ENCODE peak calls at places on chromosome 3, in four cellular contexts. G, N, H and V are unnamed samples.

GRCh38 chr3:100073555-100074307 is 40.6 kb downstream of the FILIP1L start:
- DNase-seq in H (no peak), N (peak), G (peak), V (no peak)

GRCh38 chr3:190252080-190252479 is 70.2 kb downstream of the CLDN1 start:
- DNase-seq in G (peak), N (no peak), H (no peak), V (no peak)

GRCh38 chr3:131636266-131636775 is 133.6 kb upstream of the MRPL3 start:
- DNase-seq in H (no peak), G (no peak), N (no peak), V (no peak)

GRCh38 chr3:179673522-179673921 is 20.7 kb downstream of the USP13 start:
- DNase-seq in H (no peak), G (no peak), N (peak), V (peak)

GRCh38 chr3:120498947-120499346 is 48.2 kb upstream of the FSTL1 start:
- DNase-seq in N (no peak), G (peak), H (no peak), V (peak)

GRCh38 chr3:39193391-39193790 is 996 bp upstream of the XIRP1 start:
- DNase-seq in N (no peak), G (no peak), H (no peak), V (no peak)

GRCh38 chr3:81291586-81291985 is 469.9 kb downstream of the GBE1 start:
- DNase-seq in G (no peak), N (no peak), H (no peak), V (no peak)

GRCh38 chr3:155805802-155806618 is at the start of gene C3orf33:
- DNase-seq in H (peak), G (peak), N (peak), V (no peak)

GRCh38 chr3:53821631-53822068 is 24.6 kb downstream of the CHDH start:
- DNase-seq in H (no peak), N (no peak), G (no peak), V (no peak)

GRCh38 chr3:15942462-15942861 is 144.7 kb upstream of the ANKRD28 start:
- DNase-seq in H (no peak), N (no peak), G (no peak), V (no peak)

GRCh38 chr3:154122912-154123559 is 1.8 kb downstream of the ARHGEF26 start:
- DNase-seq in N (no peak), H (no peak), G (peak), V (no peak)

GRCh38 chr3:150765949-150766720 is 3.2 kb upstream of the SIAH2 start:
- DNase-seq in H (no peak), N (no peak), G (no peak), V (no peak)

GRCh38 chr3:132592211-132592610 is 4.9 kb upstream of the ACKR4 start:
- DNase-seq in H (no peak), G (no peak), N (no peak), V (no peak)

GRCh38 chr3:156143136-156143535 is 22.8 kb downstream of the KCNAB1 start:
- DNase-seq in H (no peak), G (no peak), N (no peak), V (no peak)

GRCh38 chr3:126963261-126964190 is 19.4 kb upstream of the PLXNA1 start:
- DNase-seq in N (no peak), G (no peak), H (no peak), V (no peak)

GRCh38 chr3:119639494-119640350 is 20.7 kb downstream of the POPDC2 start:
- DNase-seq in G (no peak), N (no peak), H (no peak), V (no peak)

GRCh38 chr3:197419696-197420095 is 121.3 kb upstream of the DLG1 start:
- DNase-seq in H (no peak), N (no peak), G (no peak), V (no peak)

GRCh38 chr3:27985369-27986035 is 255.9 kb upstream of the CMC1 start:
- DNase-seq in G (no peak), H (no peak), N (no peak), V (no peak)

GRCh38 chr3:123582315-123582714 is 2.5 kb downstream of the HACD2 start:
- DNase-seq in N (peak), H (no peak), G (no peak), V (no peak)

GRCh38 chr3:97940034-97940433 is 32.2 kb downstream of the RIOX2 start:
- DNase-seq in G (no peak), N (no peak), H (no peak), V (no peak)

GRCh38 chr3:140501054-140501769 is 176.7 kb upstream of the TRIM42 start:
- DNase-seq in G (no peak), N (no peak), H (no peak), V (peak)

GRCh38 chr3:170356596-170357175 is 829 bp upstream of the SKIL start:
- DNase-seq in G (peak), H (peak), N (peak), V (peak)

GRCh38 chr3:143775401-143775970 is 72.8 kb downstream of the SLC9A9 start:
- DNase-seq in N (no peak), H (peak), G (no peak), V (no peak)

GRCh38 chr3:12005951-12006625 is 1.9 kb downstream of the SYN2 start:
- DNase-seq in H (no peak), N (no peak), G (no peak), V (no peak)

GRCh38 chr3:98592345-98592935 is 971 bp downstream of the CPOX start:
- DNase-seq in N (no peak), G (no peak), H (no peak), V (no peak)

GRCh38 chr3:50194903-50195500 is 3.6 kb downstream of the GNAT1 start:
- DNase-seq in H (no peak), N (no peak), G (no peak), V (no peak)

GRCh38 chr3:2937055-2937454 is 173.1 kb downstream of the IL5RA start:
- DNase-seq in N (no peak), H (no peak), G (no peak), V (no peak)

GRCh38 chr3:40546811-40547210 is 22.1 kb downstream of the ZNF621 start:
- DNase-seq in H (no peak), N (no peak), G (no peak), V (no peak)

GRCh38 chr3:124514681-124515080 is 215.6 kb upstream of the UMPS start:
- DNase-seq in H (no peak), N (no peak), G (no peak), V (no peak)

DNA sequence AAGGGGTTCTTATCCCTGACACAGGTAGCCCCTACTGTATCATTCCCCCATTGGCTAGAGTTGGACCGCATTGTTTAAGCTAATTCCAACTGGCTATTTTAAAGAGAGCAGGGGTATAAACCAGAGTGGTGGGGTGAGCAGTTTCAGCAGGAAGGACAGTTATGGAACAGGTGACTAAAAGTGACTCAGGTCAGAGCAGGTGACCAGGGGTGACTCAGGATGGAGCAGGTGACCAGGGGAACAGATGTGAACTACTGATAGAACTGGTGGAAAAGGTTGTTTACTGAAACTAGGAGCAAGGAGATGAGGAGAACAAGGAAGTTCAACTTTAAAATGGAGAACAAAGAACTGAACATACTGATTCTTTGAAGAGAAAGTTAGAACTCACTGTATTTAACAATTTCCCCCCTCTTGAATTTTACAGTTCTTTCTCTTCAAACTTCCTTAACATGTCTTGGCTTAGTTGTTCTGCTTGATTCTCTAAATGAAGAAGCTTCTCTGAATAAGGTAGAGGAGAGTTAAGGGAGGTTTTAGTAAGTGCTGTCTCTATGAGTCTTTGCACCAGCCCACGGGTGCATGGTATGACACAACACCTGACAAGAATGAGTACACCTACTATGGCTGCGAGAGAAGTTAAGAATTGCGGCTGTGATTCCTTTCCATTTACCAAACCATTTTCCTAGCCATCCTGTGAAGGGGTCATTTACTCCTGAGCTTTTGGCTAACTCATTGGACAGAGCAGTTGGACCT is 83.4 kb upstream of the WNT7A start:
- DNase-seq in H (no peak), N (no peak), G (no peak), V (no peak)
- TF ChIP-seq EP300 in H (no peak), N (no peak), G (no peak), V (no peak)

GRCh38 chr3:32571192-32571485 is 481 bp upstream of the DYNC1LI1 start:
- DNase-seq in N (no peak), G (no peak), H (no peak), V (no peak)
- TF ChIP-seq EP300 in N (no peak), G (no peak), H (no peak), V (no peak)

DNA sequence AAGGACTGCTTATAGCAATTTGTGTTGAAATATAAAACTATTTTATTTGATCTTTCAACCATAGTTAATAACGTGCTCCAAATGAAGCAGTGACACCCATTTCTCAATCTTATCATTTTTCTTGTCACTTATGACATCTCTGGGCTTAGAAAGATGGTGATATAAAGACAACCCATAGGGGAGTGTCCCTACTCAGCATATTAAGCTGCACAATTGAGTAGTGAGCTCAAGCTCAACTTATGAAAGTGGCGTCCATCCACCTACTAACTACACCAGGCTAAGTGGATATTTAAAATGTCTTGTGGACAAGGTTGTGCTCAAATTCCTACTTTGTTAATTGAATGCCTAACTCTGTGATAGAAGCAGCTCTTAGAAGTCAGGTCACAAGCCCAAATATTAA is 46.7 kb downstream of the SLC9C1 start:
- DNase-seq in H (no peak), G (no peak), N (no peak), V (no peak)
- TF ChIP-seq EP300 in H (no peak), G (no peak), N (no peak), V (no peak)

GRCh38 chr3:102174312-102174712 is 260.5 kb upstream of the ZPLD1 start:
- DNase-seq in G (no peak), N (no peak), H (no peak), V (no peak)
- TF ChIP-seq EP300 in G (no peak), N (no peak), H (peak), V (no peak)

GRCh38 chr3:70982700-70983140 is 600.8 kb downstream of the FOXP1 start:
- DNase-seq in G (peak), N (peak), H (peak), V (no peak)

GRCh38 chr3:70982274-70982673 is 601.3 kb downstream of the FOXP1 start:
- DNase-seq in H (no peak), G (no peak), N (no peak), V (no peak)

GRCh38 chr3:70981252-70981933 is 602.1 kb downstream of the FOXP1 start:
- DNase-seq in N (no peak), G (no peak), H (no peak), V (no peak)

GRCh38 chr3:70979983-70980645 is 603.4 kb downstream of the FOXP1 start:
- DNase-seq in N (no peak), H (no peak), G (no peak), V (no peak)

GRCh38 chr3:70980646-70981031 is 602.9 kb downstream of the FOXP1 start:
- DNase-seq in N (no peak), H (no peak), G (no peak), V (no peak)
- TF ChIP-seq EP300 in N (no peak), H (no peak), G (no peak), V (no peak)

GRCh38 chr3:163726125-163726524 is 1352.2 kb downstream of the SI start:
- DNase-seq in G (no peak), N (no peak), H (no peak), V (no peak)
- TF ChIP-seq EP300 in G (no peak), N (no peak), H (no peak), V (no peak)